ENCODE peak calls at places on chromosomes 5 and 9, in six cellular contexts. B is GM06990, O is heart left ventricle, T is CD14-positive monocyte, K is lung, W is AG04449. D is an unnamed sample.

GRCh38 chr5:26569241-26569928 is 469.0 kb downstream of the CDH9 start:
- DNase-seq in O (peak), T (no peak), K (no peak), W (no peak), B (no peak), D (no peak)

GRCh38 chr9:76808636-76809035 is 44.4 kb downstream of the PCA3 start:
- DNase-seq in W (no peak), B (no peak), K (no peak), O (no peak), T (no peak), D (no peak)

GRCh38 chr9:111857555-111858211 is 38.9 kb upstream of the UGCG start:
- DNase-seq in T (no peak), B (no peak), K (no peak), W (no peak), O (no peak), D (no peak)

GRCh38 chr5:73902327-73903051 is 276.5 kb downstream of the ARHGEF28 start:
- DNase-seq in K (no peak), B (peak), O (no peak), W (peak), T (no peak), D (peak)

GRCh38 chr9:18863821-18864220 is 169.2 kb downstream of the SAXO1 start:
- DNase-seq in O (no peak), T (no peak), B (no peak), W (no peak), K (no peak), D (no peak)

GRCh38 chr5:94471496-94471895 is 146.9 kb downstream of the KIAA0825 start:
- DNase-seq in W (no peak), B (no peak), O (no peak), T (no peak), K (no peak), D (no peak)

GRCh38 chr5:26024774-26025173 is 1013.6 kb downstream of the CDH9 start:
- DNase-seq in W (no peak), O (no peak), B (no peak), K (no peak), T (no peak), D (no peak)

GRCh38 chr5:113227798-113228197 is 207.0 kb downstream of the TSSK1B start:
- DNase-seq in T (no peak), B (no peak), O (no peak), K (no peak), W (no peak), D (no peak)

GRCh38 chr5:156383510-156383909 is 56.5 kb downstream of the SGCD start:
- DNase-seq in T (no peak), K (no peak), O (no peak), B (no peak), W (no peak), D (no peak)

GRCh38 chr9:15101046-15101445 is 190.8 kb upstream of the FREM1 start:
- DNase-seq in K (no peak), W (no peak), T (no peak), B (no peak), O (no peak), D (no peak)

GRCh38 chr9:96025995-96026572 is 150.6 kb downstream of the ERCC6L2 start:
- DNase-seq in O (no peak), K (no peak), T (no peak), W (no peak), B (no peak), D (peak)

GRCh38 chr5:141094481-141095262 is at the start of gene PCDHB2:
- DNase-seq in T (no peak), K (no peak), W (no peak), O (no peak), B (no peak), D (no peak)

GRCh38 chr5:141101059-141101458 is 786 bp downstream of the PCDHB3 start:
- DNase-seq in W (no peak), O (no peak), T (no peak), K (no peak), B (no peak), D (no peak)

GRCh38 chr5:141105350-141105749 is 5.1 kb downstream of the PCDHB3 start:
- DNase-seq in W (no peak), K (no peak), B (no peak), O (no peak), T (no peak), D (no peak)

GRCh38 chr5:141095263-141095641 is 837 bp downstream of the PCDHB2 start:
- DNase-seq in B (no peak), W (no peak), K (no peak), O (peak), T (no peak), D (no peak)

DNA sequence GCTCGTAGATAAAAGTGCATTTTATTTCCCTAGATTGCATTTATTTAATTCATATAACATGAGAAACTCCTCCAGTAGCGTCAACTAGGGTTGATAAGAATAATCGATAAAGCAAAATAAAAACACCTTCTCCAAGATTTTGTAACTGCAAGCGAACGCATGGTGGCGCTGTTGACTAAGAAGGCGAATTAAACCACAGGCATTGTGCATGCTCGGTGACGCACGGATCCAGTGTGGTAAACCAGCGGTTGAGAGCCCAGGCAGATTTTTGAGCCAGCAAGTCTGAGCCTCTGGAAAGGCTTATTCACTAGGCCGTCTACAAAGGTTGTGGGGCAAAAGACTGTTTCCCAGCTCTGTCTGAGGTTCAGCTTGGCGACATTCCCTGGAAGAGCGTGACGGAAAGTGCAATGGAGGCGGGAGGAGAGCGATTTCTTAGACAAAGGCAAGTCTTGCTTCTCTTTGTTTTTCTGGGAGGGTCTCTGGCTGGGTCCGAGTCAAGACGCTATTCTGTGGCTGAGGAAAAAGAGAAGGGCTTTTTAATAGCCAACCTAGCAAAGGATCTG is at the start of gene PCDHB3:
- DNase-seq in T (no peak), W (no peak), B (no peak), O (peak), K (no peak), D (no peak)
- TF ChIP-seq CTCF in T (no peak), W (no peak), B (no peak), O (peak), K (no peak), D (no peak)

GRCh38 chr9:38068616-38068865 is 486 bp downstream of the SHB start:
- DNase-seq in T (no peak), B (no peak), W (no peak), O (no peak), K (no peak), D (peak)
- TF ChIP-seq CTCF in T (no peak), B (peak), W (peak), O (peak), K (no peak), D (peak)

DNA sequence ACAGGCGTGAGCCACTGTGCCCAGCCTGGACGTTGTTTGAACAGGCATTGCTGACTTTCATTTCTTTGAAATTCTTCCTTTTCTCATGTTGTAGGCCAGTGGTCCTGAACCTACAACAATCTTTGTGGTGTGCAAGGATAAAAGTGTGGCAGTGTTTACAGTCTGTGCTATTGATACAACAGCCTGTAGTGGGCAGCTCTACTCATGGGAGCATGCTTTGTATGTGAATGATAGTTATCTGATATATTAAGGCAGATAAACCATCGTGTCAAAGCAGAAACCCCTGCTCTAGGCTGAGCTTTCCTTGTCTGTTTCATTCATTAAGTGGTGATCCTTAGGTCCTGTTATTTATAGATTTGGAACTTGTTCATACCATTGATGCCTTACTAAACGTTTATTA is 42.6 kb downstream of the CSNK1G3 start:
- DNase-seq in W (no peak), K (no peak), T (no peak), B (no peak), O (no peak), D (no peak)
- TF ChIP-seq CTCF in W (no peak), K (no peak), T (no peak), B (no peak), O (no peak), D (no peak)

GRCh38 chr5:160685695-160686094 is 166.3 kb downstream of the ATP10B start:
- DNase-seq in B (no peak), T (no peak), O (no peak), W (no peak), K (no peak), D (peak)
- TF ChIP-seq CTCF in B (peak), T (peak), O (no peak), W (no peak), K (no peak), D (peak)

GRCh38 chr5:66178799-66179198 is 34.7 kb downstream of the SREK1 start:
- DNase-seq in K (no peak), B (no peak), T (no peak), W (no peak), O (no peak), D (no peak)

GRCh38 chr5:66174338-66174737 is 30.2 kb downstream of the SREK1 start:
- DNase-seq in K (no peak), T (no peak), B (no peak), W (no peak), O (no peak), D (no peak)

GRCh38 chr5:66180282-66180955 is 36.3 kb downstream of the SREK1 start:
- DNase-seq in K (no peak), B (no peak), O (no peak), T (no peak), W (no peak), D (no peak)

GRCh38 chr5:66179297-66180051 is 35.4 kb downstream of the SREK1 start:
- DNase-seq in T (no peak), W (no peak), O (no peak), B (no peak), K (no peak), D (no peak)
- TF ChIP-seq CTCF in T (no peak), W (no peak), O (no peak), B (no peak), K (no peak), D (no peak)

GRCh38 chr5:174724484-174725260 is at the start of gene MSX2:
- DNase-seq in W (peak), O (peak), T (no peak), B (no peak), K (peak), D (no peak)
- TF ChIP-seq CTCF in W (no peak), O (no peak), T (no peak), B (no peak), K (no peak), D (no peak)

GRCh38 chr5:138824924-138825863 is 49.9 kb downstream of the LRRTM2 start:
- DNase-seq in W (no peak), B (peak), T (no peak), O (no peak), K (no peak), D (peak)
- TF ChIP-seq CTCF in W (peak), B (peak), T (peak), O (peak), K (peak), D (no peak)

GRCh38 chr5:65674749-65675148 is 47.2 kb downstream of the SGTB start:
- DNase-seq in K (no peak), T (no peak), B (no peak), O (no peak), W (no peak), D (no peak)
- TF ChIP-seq CTCF in K (no peak), T (no peak), B (no peak), O (no peak), W (no peak), D (no peak)

DNA sequence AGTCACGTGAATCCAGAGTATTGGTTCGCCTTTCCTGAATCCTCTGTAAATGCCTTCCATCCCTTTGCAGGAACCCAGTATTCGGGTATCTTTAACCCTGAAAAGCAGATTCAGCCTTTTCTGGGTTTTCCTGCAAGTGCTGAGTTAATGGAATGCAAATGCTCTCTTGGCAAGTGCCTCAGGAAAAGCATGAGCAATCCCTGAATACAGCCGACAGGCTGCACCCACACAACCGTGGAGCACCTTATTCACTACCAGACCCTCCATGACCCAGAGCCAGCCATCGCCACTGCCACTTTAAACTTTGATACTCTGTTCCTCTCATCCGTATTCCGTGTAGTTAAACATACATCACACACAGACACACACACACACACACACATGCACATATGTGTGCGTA is 54.4 kb downstream of the ZNF622 start:
- DNase-seq in B (no peak), W (no peak), T (no peak), O (no peak), K (no peak), D (no peak)
- TF ChIP-seq CTCF in B (no peak), W (no peak), T (no peak), O (no peak), K (no peak), D (no peak)

GRCh38 chr5:139392678-139393496 is 2.0 kb downstream of the PROB1 start:
- DNase-seq in T (peak), W (no peak), B (peak), K (peak), O (peak), D (peak)
- TF ChIP-seq CTCF in T (peak), W (peak), B (peak), K (peak), O (peak), D (peak)

D was measured in GM20000.